ENCODE peak calls at places on chromosomes 12 and 14, in four cellular contexts. P is natural killer cell, C is pancreas, K is T-cell. H is an unnamed sample.
A peak's percentile ranks its signal among the peaks of the same experiment; 100 is the strongest.

GRCh38 chr14:24309538-24310386 is at the start of gene LTB4R2:
- ATAC-seq in P (no peak), C (no peak), K (no peak), H (no peak)

GRCh38 chr14:48584031-48584430 is 908.6 kb upstream of the MDGA2 start:
- ATAC-seq in P (no peak), C (no peak), K (no peak), H (no peak)

GRCh38 chr14:100546051-100546443 is 41.2 kb downstream of the BEGAIN start:
- ATAC-seq in P (no peak), C (no peak), K (peak; percentile 45), H (peak; percentile 58)

GRCh38 chr14:55265197-55265596 is 6.0 kb upstream of the FBXO34 start:
- ATAC-seq in P (peak; percentile 55), C (no peak), K (no peak), H (no peak)

GRCh38 chr14:80477388-80478160 is 266.3 kb upstream of the DIO2 start:
- ATAC-seq in P (no peak), C (no peak), K (no peak), H (no peak)

GRCh38 chr12:105933671-105934665 is 204.8 kb downstream of the NUAK1 start:
- ATAC-seq in P (no peak), C (no peak), K (no peak), H (peak; percentile 82)

GRCh38 chr12:12837025-12837872 is 24.1 kb downstream of the DDX47 start:
- ATAC-seq in P (peak; percentile 41), C (peak; percentile 81), K (peak; percentile 67), H (peak; percentile 78)

GRCh38 chr14:63513756-63514155 is 29.4 kb downstream of the PPP2R5E start:
- ATAC-seq in P (no peak), C (no peak), K (no peak), H (no peak)

GRCh38 chr14:30298266-30298795 is 260.6 kb upstream of the G2E3 start:
- ATAC-seq in P (no peak), C (no peak), K (no peak), H (no peak)

GRCh38 chr12:14362347-14362746 is 3.1 kb upstream of the ATF7IP start:
- ATAC-seq in P (no peak), C (no peak), K (no peak), H (no peak)

GRCh38 chr12:47165934-47166333 is 86.2 kb upstream of the AMIGO2 start:
- ATAC-seq in P (no peak), C (peak; percentile 80), K (no peak), H (no peak)

GRCh38 chr12:69875416-69875815 is 50.4 kb downstream of the MYRFL start:
- ATAC-seq in P (no peak), C (no peak), K (no peak), H (no peak)

GRCh38 chr12:65327207-65328076 is 49.0 kb downstream of the MSRB3 start:
- ATAC-seq in P (no peak), C (peak; percentile 43), K (no peak), H (no peak)

GRCh38 chr14:31001339-31001658 is 24.1 kb upstream of the AP4S1 start:
- ATAC-seq in P (no peak), C (no peak), K (no peak), H (no peak)

GRCh38 chr12:110171186-110171538 is 47.0 kb downstream of the IFT81 start:
- ATAC-seq in P (no peak), C (no peak), K (no peak), H (no peak)

GRCh38 chr12:27095346-27095745 is 13.0 kb upstream of the C12orf71 start:
- ATAC-seq in P (no peak), C (no peak), K (no peak), H (no peak)

GRCh38 chr14:98952595-98953325 is 319.2 kb downstream of the BCL11B start:
- ATAC-seq in P (no peak), C (no peak), K (no peak), H (no peak)

GRCh38 chr14:75906680-75907280 is 75.0 kb downstream of the TGFB3 start:
- ATAC-seq in P (peak; percentile 64), C (peak; percentile 82), K (no peak), H (peak; percentile 72)

GRCh38 chr12:47080725-47081502 is 1.2 kb upstream of the AMIGO2 start:
- ATAC-seq in P (peak; percentile 57), C (peak; percentile 28), K (no peak), H (peak; percentile 70)

H was measured in gastroesophageal sphincter.